ENCODE peak calls at places on chromosomes 7 and 10, in nine cellular contexts. B is heart right ventricle; X is activated B cell treated with CpG ODN at 0.5 μM for 24 hours; U is glutamatergic neuron; K is epithelial cell of proximal tubule; A is pancreas; T is AG09309; Z is CD8-positive, alpha-beta T cell; W is tibial artery. Q is an unnamed sample.

GRCh38 chr7:159116581-159117339 is 27.9 kb downstream of the VIPR2 start:
- DNase-seq in B (no peak), X (no peak), U (no peak), K (no peak), A (peak), T (no peak), Z (no peak), W (no peak), Q (no peak)

GRCh38 chr10:32744321-32744720 is 213.7 kb downstream of the ITGB1 start:
- DNase-seq in B (no peak), X (no peak), U (no peak), K (no peak), A (no peak), T (no peak), Z (no peak), W (no peak), Q (no peak)

GRCh38 chr7:70634610-70635068 is 497.3 kb upstream of the GALNT17 start:
- DNase-seq in B (no peak), X (no peak), U (no peak), K (no peak), A (no peak), T (peak), Z (no peak), W (no peak), Q (no peak)

GRCh38 chr10:123603130-123603529 is 63.0 kb upstream of the GPR26 start:
- DNase-seq in B (no peak), X (no peak), U (no peak), K (no peak), A (no peak), T (no peak), Z (no peak), W (no peak), Q (no peak)

GRCh38 chr10:106795619-106796018 is 368.9 kb downstream of the SORCS1 start:
- DNase-seq in B (no peak), X (no peak), U (peak), K (peak), A (no peak), T (no peak), Z (no peak), W (peak), Q (peak)

GRCh38 chr10:44020322-44021111 is 364.4 kb downstream of the CXCL12 start:
- DNase-seq in B (no peak), X (no peak), U (no peak), K (no peak), A (no peak), T (no peak), Z (no peak), W (no peak), Q (no peak)

GRCh38 chr7:5773661-5774086 is 7.8 kb downstream of the RNF216 start:
- DNase-seq in B (no peak), X (no peak), U (no peak), K (peak), A (no peak), T (peak), Z (peak), W (no peak), Q (no peak)

GRCh38 chr7:74097937-74098614 is 14.5 kb downstream of the LIMK1 start:
- DNase-seq in B (no peak), X (no peak), U (no peak), K (peak), A (no peak), T (peak), Z (no peak), W (peak), Q (no peak)

GRCh38 chr7:103154042-103154441 is 5.1 kb upstream of the NAPEPLD start:
- DNase-seq in B (no peak), X (no peak), U (no peak), K (no peak), A (no peak), T (no peak), Z (no peak), W (no peak), Q (no peak)

GRCh38 chr7:22712999-22713398 is 14.0 kb upstream of the IL6 start:
- DNase-seq in B (no peak), X (no peak), U (no peak), K (no peak), A (no peak), T (no peak), Z (no peak), W (no peak), Q (no peak)

GRCh38 chr7:76512941-76513816 is 2.8 kb downstream of the UPK3B start:
- DNase-seq in B (no peak), X (no peak), U (peak), K (no peak), A (no peak), T (no peak), Z (no peak), W (no peak), Q (no peak)

GRCh38 chr10:33132626-33133025 is 174.6 kb upstream of the ITGB1 start:
- DNase-seq in B (no peak), X (no peak), U (no peak), K (no peak), A (no peak), T (no peak), Z (no peak), W (no peak), Q (no peak)

GRCh38 chr10:108850138-108850854 is 1073.0 kb downstream of the XPNPEP1 start:
- DNase-seq in B (no peak), X (no peak), U (no peak), K (no peak), A (no peak), T (no peak), Z (no peak), W (no peak), Q (no peak)

GRCh38 chr7:17301491-17302101 is 3.1 kb downstream of the AHR start:
- DNase-seq in B (peak), X (no peak), U (peak), K (no peak), A (no peak), T (no peak), Z (peak), W (peak), Q (no peak)

GRCh38 chr7:117715784-117716445 is 157.3 kb downstream of the CTTNBP2 start:
- DNase-seq in B (no peak), X (no peak), U (no peak), K (no peak), A (no peak), T (peak), Z (no peak), W (no peak), Q (no peak)

GRCh38 chr10:125155101-125155500 is 5.3 kb downstream of the CTBP2 start:
- DNase-seq in B (no peak), X (no peak), U (no peak), K (no peak), A (no peak), T (no peak), Z (no peak), W (no peak), Q (no peak)

GRCh38 chr7:151374726-151375125 is 33.1 kb downstream of the NUB1 start:
- DNase-seq in B (no peak), X (no peak), U (no peak), K (no peak), A (no peak), T (no peak), Z (no peak), W (no peak), Q (no peak)

GRCh38 chr7:134789967-134790685 is 10.7 kb downstream of the CALD1 start:
- DNase-seq in B (peak), X (no peak), U (no peak), K (no peak), A (no peak), T (no peak), Z (no peak), W (no peak), Q (no peak)

GRCh38 chr10:69620625-69621024 is 9.4 kb upstream of the FAM241B start:
- DNase-seq in B (no peak), X (no peak), U (no peak), K (no peak), A (no peak), T (no peak), Z (no peak), W (no peak), Q (no peak)

GRCh38 chr7:157824011-157824818 is 487.4 kb downstream of the DNAJB6 start:
- DNase-seq in B (no peak), X (no peak), U (no peak), K (no peak), A (peak), T (no peak), Z (no peak), W (no peak), Q (no peak)

GRCh38 chr7:54188843-54189242 is 353.3 kb upstream of the VSTM2A start:
- DNase-seq in B (no peak), X (no peak), U (no peak), K (no peak), A (no peak), T (no peak), Z (no peak), W (no peak), Q (no peak)

GRCh38 chr10:70587045-70587658 is 15.4 kb downstream of the PRF1 start:
- DNase-seq in B (no peak), X (no peak), U (no peak), K (no peak), A (no peak), T (no peak), Z (no peak), W (no peak), Q (no peak)

GRCh38 chr7:99623702-99624447 is 7.1 kb downstream of the ZSCAN25 start:
- DNase-seq in B (no peak), X (no peak), U (no peak), K (no peak), A (no peak), T (no peak), Z (peak), W (no peak), Q (no peak)

GRCh38 chr7:35624299-35625186 is 70.4 kb downstream of the HERPUD2 start:
- DNase-seq in B (peak), X (peak), U (peak), K (no peak), A (no peak), T (no peak), Z (peak), W (no peak), Q (peak)

GRCh38 chr10:92327445-92328433 is 36.8 kb downstream of the MARCHF5 start:
- DNase-seq in B (no peak), X (no peak), U (no peak), K (no peak), A (no peak), T (no peak), Z (no peak), W (no peak), Q (no peak)

GRCh38 chr10:63268139-63268797 is 135.1 kb downstream of the NRBF2 start:
- DNase-seq in B (no peak), X (no peak), U (no peak), K (no peak), A (no peak), T (no peak), Z (no peak), W (no peak), Q (no peak)

GRCh38 chr10:107163904-107164861 is at the start of gene SORCS1:
- DNase-seq in B (no peak), X (no peak), U (peak), K (no peak), A (peak), T (no peak), Z (no peak), W (no peak), Q (no peak)

GRCh38 chr10:67015225-67015624 is 89.4 kb downstream of the LRRTM3 start:
- DNase-seq in B (no peak), X (no peak), U (no peak), K (no peak), A (no peak), T (no peak), Z (no peak), W (no peak), Q (no peak)

GRCh38 chr7:75986147-75986781 is 8.1 kb downstream of the TMEM120A start:
- DNase-seq in B (no peak), X (no peak), U (no peak), K (no peak), A (no peak), T (no peak), Z (no peak), W (no peak), Q (no peak)

GRCh38 chr10:128854965-128855364 is 612.1 kb upstream of the MGMT start:
- DNase-seq in B (peak), X (no peak), U (no peak), K (peak), A (peak), T (no peak), Z (no peak), W (peak), Q (no peak)

GRCh38 chr7:139987691-139988516 is 74.8 kb downstream of the PARP12 start:
- DNase-seq in B (no peak), X (no peak), U (no peak), K (no peak), A (no peak), T (no peak), Z (no peak), W (no peak), Q (no peak)
- TF ChIP-seq CTCF in B (no peak), X (no peak), U (no peak), K (no peak), A (no peak), T (no peak), Z (no peak), W (no peak), Q (no peak)

GRCh38 chr7:1800876-1801275 is 130.8 kb downstream of the ELFN1 start:
- DNase-seq in B (no peak), X (no peak), U (no peak), K (no peak), A (no peak), T (no peak), Z (no peak), W (no peak), Q (no peak)

GRCh38 chr7:1798191-1798590 is 128.1 kb downstream of the ELFN1 start:
- DNase-seq in B (no peak), X (no peak), U (no peak), K (no peak), A (no peak), T (no peak), Z (no peak), W (no peak), Q (no peak)

GRCh38 chr7:1794888-1795542 is 124.9 kb downstream of the ELFN1 start:
- DNase-seq in B (no peak), X (no peak), U (no peak), K (no peak), A (no peak), T (no peak), Z (no peak), W (no peak), Q (no peak)
- TF ChIP-seq CTCF in B (no peak), X (no peak), U (no peak), K (peak), A (no peak), T (peak), Z (no peak), W (no peak), Q (no peak)

DNA sequence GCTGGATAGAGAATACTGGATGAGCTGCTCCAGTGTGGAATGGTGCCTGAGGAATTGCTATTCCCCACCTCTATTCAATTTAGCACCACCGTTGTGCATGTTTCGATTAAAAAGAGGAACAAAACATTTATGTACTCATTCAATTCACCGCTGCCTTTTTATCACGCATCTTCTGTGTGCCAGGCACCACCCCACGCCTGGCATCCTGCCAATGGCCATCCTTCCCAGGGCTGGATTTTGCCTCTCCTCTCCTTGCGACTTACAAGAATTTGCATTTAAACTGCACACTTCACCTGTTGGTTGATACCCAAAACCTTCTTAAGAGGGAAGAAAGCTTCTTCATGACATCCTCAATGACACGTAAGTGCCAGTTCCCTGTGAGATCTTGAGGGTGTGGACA is 110.2 kb upstream of the DPP6 start:
- DNase-seq in B (no peak), X (no peak), U (no peak), K (no peak), A (no peak), T (no peak), Z (no peak), W (no peak), Q (no peak)
- TF ChIP-seq CTCF in B (no peak), X (no peak), U (no peak), K (no peak), A (no peak), T (no peak), Z (no peak), W (no peak), Q (no peak)

GRCh38 chr10:14975672-14976273 is 16.6 kb downstream of the MEIG1 start:
- DNase-seq in B (no peak), X (no peak), U (no peak), K (no peak), A (no peak), T (no peak), Z (no peak), W (no peak), Q (no peak)
- TF ChIP-seq CTCF in B (no peak), X (no peak), U (no peak), K (peak), A (no peak), T (peak), Z (no peak), W (no peak), Q (peak)